ENCODE peak calls at places on chromosome 15, in five cellular contexts. V, C, Z, A and J are unnamed samples.

GRCh38 chr15:46131876-46132275 is 497.0 kb downstream of the SQOR start:
- DNase-seq in A (no peak), V (no peak), Z (no peak), C (no peak), J (no peak)

GRCh38 chr15:38129531-38130199 is 123.0 kb upstream of the SPRED1 start:
- DNase-seq in A (peak), C (peak), Z (peak), V (peak), J (peak)

GRCh38 chr15:91863621-91864255 is 10.2 kb downstream of the SLCO3A1 start:
- DNase-seq in C (no peak), V (no peak), A (no peak), Z (no peak), J (no peak)

GRCh38 chr15:41495736-41496599 is 2.3 kb downstream of the ITPKA start:
- DNase-seq in C (no peak), Z (no peak), A (no peak), V (no peak), J (no peak)

GRCh38 chr15:35540885-35541284 is 5.1 kb downstream of the DPH6 start:
- DNase-seq in V (no peak), C (peak), A (no peak), Z (no peak), J (peak)

GRCh38 chr15:26126070-26126469 is 262.9 kb upstream of the ATP10A start:
- DNase-seq in Z (no peak), V (no peak), C (no peak), A (no peak), J (no peak)

GRCh38 chr15:101023501-101024110 is 104.4 kb downstream of the LRRK1 start:
- DNase-seq in A (peak), C (no peak), Z (no peak), V (no peak), J (no peak)

GRCh38 chr15:100115711-100116090 is 226.1 kb downstream of the ADAMTS17 start:
- DNase-seq in A (no peak), Z (no peak), C (peak), V (no peak), J (peak)

GRCh38 chr15:77507911-77508310 is 87.2 kb downstream of the HMG20A start:
- DNase-seq in A (peak), C (peak), Z (no peak), V (no peak), J (peak)

GRCh38 chr15:39302936-39303335 is 277.9 kb upstream of the THBS1 start:
- DNase-seq in C (peak), A (no peak), Z (no peak), V (no peak), J (no peak)

GRCh38 chr15:101124731-101125558 is 126.9 kb downstream of the CHSY1 start:
- DNase-seq in A (no peak), C (peak), Z (peak), V (no peak), J (peak)

GRCh38 chr15:90864507-90864906 is 3.9 kb upstream of the FURIN start:
- DNase-seq in C (no peak), V (no peak), A (no peak), Z (no peak), J (no peak)

GRCh38 chr15:34336947-34337556 is 529 bp downstream of the SLC12A6 start:
- DNase-seq in Z (no peak), V (no peak), A (no peak), C (no peak), J (no peak)

GRCh38 chr15:63514533-63514943 is 10.1 kb downstream of the USP3 start:
- DNase-seq in C (peak), Z (no peak), A (no peak), V (no peak), J (peak)

GRCh38 chr15:95287774-95288173 is 1042.7 kb upstream of the NR2F2 start:
- DNase-seq in A (no peak), Z (no peak), C (no peak), V (no peak), J (peak)

GRCh38 chr15:32765236-32765635 is 47.4 kb downstream of the GREM1 start:
- DNase-seq in C (no peak), Z (no peak), A (no peak), V (no peak), J (no peak)

GRCh38 chr15:101047301-101047781 is 128.2 kb downstream of the LRRK1 start:
- DNase-seq in Z (no peak), V (no peak), C (no peak), A (peak), J (no peak)

DNA sequence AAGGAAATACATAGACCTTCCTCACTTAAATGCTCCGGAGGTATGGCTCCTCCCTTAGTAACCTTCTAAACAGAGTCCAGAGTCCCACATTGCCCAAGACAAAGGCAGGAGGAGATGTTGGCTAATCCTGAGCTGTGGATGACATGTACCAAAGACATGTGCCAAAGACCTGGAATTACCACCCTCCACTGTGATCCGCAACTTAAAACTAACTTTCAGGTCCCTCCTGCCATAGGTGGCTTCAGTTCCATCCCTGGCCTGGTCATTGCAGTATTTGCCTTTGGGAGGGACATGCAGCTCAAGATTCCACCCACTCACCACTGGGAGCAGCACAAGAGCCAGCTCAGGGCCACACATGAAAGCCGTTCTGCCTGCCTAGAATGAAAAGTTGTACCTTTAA is 28.0 kb downstream of the MYZAP start:
- DNase-seq in Z (no peak), V (no peak), A (no peak), C (no peak), J (no peak)
- TF ChIP-seq CTCF in Z (no peak), V (no peak), A (no peak), C (peak), J (no peak)

DNA sequence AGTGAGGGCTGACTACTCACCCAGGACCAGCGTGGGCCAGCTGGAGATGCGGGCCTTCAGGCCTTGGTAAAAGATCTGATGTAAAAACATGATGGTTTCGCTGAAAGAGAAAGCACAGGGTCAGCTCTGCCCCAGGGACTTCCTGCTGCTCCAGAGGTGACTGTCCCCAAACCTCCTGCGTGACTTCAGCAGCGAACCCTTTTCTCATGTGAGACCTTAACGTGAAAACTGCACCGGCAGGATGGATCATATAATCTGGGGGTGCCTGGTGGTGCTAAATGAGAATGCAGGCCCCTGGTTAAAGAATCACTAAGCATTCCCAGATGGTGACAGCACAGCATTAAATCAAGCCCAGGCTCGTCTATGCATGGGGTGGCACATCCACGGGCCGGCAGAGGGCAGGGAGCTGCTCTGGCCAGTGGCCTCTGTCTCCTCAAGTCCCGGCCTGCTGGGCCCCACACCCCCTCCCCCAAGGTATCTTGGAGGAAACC is 55.4 kb downstream of the RASGRF1 start:
- DNase-seq in V (no peak), Z (no peak), A (no peak), C (no peak), J (no peak)
- TF ChIP-seq CTCF in V (peak), Z (peak), A (no peak), C (peak), J (peak)

DNA sequence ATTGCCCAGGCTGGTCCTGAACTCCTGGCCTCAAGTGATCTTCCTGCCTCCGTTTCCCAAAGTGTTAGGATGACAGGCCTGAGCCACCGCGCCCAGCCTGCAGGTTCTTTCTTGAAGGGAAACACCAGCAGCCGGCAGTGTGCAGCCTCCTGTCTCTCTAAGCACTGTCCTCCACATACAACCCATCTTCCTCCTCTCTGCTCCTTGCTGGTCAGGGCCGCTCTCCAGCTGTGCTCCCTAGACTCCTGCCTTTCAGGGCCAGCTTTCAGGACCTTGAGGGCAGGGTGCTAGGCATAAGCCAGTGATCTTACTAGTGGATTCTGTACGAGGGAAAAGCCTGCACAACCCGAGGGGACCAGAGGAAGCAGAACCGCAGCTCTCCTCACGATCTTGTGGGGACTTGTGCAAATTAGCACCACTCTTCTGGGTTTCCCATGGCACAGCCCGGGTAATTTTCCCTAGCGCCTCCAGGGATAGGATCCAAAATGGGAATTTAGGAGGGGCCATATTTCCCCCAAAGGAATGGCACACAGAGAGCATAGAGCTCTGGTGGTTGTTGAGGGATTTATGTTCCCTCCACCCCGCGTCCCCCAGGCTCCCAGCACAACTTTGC is 18.2 kb upstream of the CORO2B start:
- DNase-seq in Z (no peak), V (no peak), C (no peak), A (peak), J (no peak)
- TF ChIP-seq CTCF in Z (no peak), V (no peak), C (no peak), A (no peak), J (no peak)

GRCh38 chr15:67863442-67863987 is 23.7 kb upstream of the RNU6-1 start:
- DNase-seq in C (peak), Z (peak), A (peak), V (peak), J (peak)
- TF ChIP-seq CTCF in C (peak), Z (peak), A (peak), V (peak), J (peak)

GRCh38 chr15:88658972-88659931 is 20.4 kb downstream of the ISG20 start:
- DNase-seq in Z (no peak), A (no peak), V (no peak), C (peak), J (peak)

GRCh38 chr15:88663216-88663615 is 24.4 kb downstream of the ISG20 start:
- DNase-seq in C (peak), A (no peak), V (no peak), Z (no peak), J (no peak)

GRCh38 chr15:88661766-88662556 is 23.1 kb downstream of the ISG20 start:
- DNase-seq in V (no peak), A (no peak), Z (no peak), C (peak), J (no peak)

GRCh38 chr15:88661041-88661765 is 22.4 kb downstream of the ISG20 start:
- DNase-seq in C (peak), V (no peak), Z (no peak), A (no peak), J (no peak)

GRCh38 chr15:88664151-88664778 is 25.4 kb downstream of the ISG20 start:
- DNase-seq in A (no peak), V (no peak), C (no peak), Z (peak), J (no peak)
- TF ChIP-seq CTCF in A (no peak), V (peak), C (no peak), Z (peak), J (no peak)

GRCh38 chr15:88073386-88073681 is 183.2 kb downstream of the NTRK3 start:
- DNase-seq in C (no peak), A (no peak), V (no peak), Z (no peak), J (no peak)
- TF ChIP-seq CTCF in C (no peak), A (no peak), V (no peak), Z (no peak), J (no peak)

DNA sequence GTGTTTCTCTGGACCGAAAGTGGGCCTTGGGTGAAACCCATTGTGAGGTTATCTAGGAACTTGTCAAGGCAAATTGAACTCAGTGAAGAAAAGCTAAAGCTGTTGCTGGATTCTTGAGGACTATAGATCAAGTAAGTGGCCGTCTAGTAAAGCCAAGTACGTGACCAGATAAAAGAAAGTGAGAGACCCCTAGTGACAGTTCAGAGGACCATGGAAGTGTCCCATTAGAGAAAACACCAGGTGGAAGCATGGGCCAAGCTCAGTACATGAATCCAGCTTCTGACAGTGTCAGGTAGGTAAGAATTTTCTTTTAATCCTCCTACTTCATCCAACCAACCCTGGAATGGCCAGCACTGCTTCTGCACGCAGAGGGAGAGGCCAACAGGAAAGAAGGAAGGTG is 349.3 kb upstream of the RGMA start:
- DNase-seq in V (no peak), Z (no peak), C (no peak), A (no peak), J (no peak)
- TF ChIP-seq CTCF in V (no peak), Z (no peak), C (no peak), A (no peak), J (no peak)